ENCODE peak calls at places on chromosomes 3 and 15, in six cellular contexts. One of them, this sample, is unnamed.

GRCh38 chr3:119630562-119631329 is 29.6 kb downstream of the POPDC2 start:
- DNase-seq in transverse colon: no peak
- DNase-seq in stomach: no peak
- DNase-seq in HCT116: no peak
- DNase-seq in endothelial cell of umbilical vein: peak
- DNase-seq in spleen: no peak
- DNase-seq in this sample: no peak

GRCh38 chr3:49668414-49668797 is 5.7 kb upstream of the APEH start:
- DNase-seq in HCT116: no peak
- DNase-seq in stomach: no peak
- DNase-seq in transverse colon: no peak
- DNase-seq in endothelial cell of umbilical vein: no peak
- DNase-seq in spleen: no peak
- DNase-seq in this sample: no peak

GRCh38 chr3:99648496-99648895 is 10.1 kb downstream of the COL8A1 start:
- DNase-seq in spleen: no peak
- DNase-seq in HCT116: no peak
- DNase-seq in stomach: no peak
- DNase-seq in endothelial cell of umbilical vein: no peak
- DNase-seq in transverse colon: no peak
- DNase-seq in this sample: no peak

GRCh38 chr3:128301186-128302023 is 148.1 kb downstream of the EEFSEC start:
- DNase-seq in transverse colon: no peak
- DNase-seq in endothelial cell of umbilical vein: no peak
- DNase-seq in spleen: no peak
- DNase-seq in HCT116: no peak
- DNase-seq in stomach: peak
- DNase-seq in this sample: peak

GRCh38 chr15:39597751-39598185 is 16.9 kb downstream of the THBS1 start:
- DNase-seq in transverse colon: no peak
- DNase-seq in spleen: no peak
- DNase-seq in endothelial cell of umbilical vein: peak
- DNase-seq in HCT116: no peak
- DNase-seq in stomach: no peak
- DNase-seq in this sample: no peak

GRCh38 chr15:35397027-35397426 is 148.9 kb downstream of the DPH6 start:
- DNase-seq in spleen: no peak
- DNase-seq in transverse colon: no peak
- DNase-seq in endothelial cell of umbilical vein: no peak
- DNase-seq in stomach: no peak
- DNase-seq in HCT116: no peak
- DNase-seq in this sample: no peak

GRCh38 chr3:187808466-187809291 is 63.4 kb upstream of the BCL6 start:
- DNase-seq in HCT116: no peak
- DNase-seq in endothelial cell of umbilical vein: no peak
- DNase-seq in stomach: no peak
- DNase-seq in spleen: no peak
- DNase-seq in transverse colon: peak
- DNase-seq in this sample: peak

GRCh38 chr15:48358681-48359152 is 27.5 kb downstream of the DUT start:
- DNase-seq in HCT116: no peak
- DNase-seq in endothelial cell of umbilical vein: peak
- DNase-seq in stomach: no peak
- DNase-seq in transverse colon: no peak
- DNase-seq in spleen: no peak
- DNase-seq in this sample: no peak

GRCh38 chr15:62497356-62497755 is 332.3 kb upstream of the C2CD4B start:
- DNase-seq in transverse colon: no peak
- DNase-seq in spleen: no peak
- DNase-seq in endothelial cell of umbilical vein: no peak
- DNase-seq in HCT116: no peak
- DNase-seq in stomach: no peak
- DNase-seq in this sample: no peak

GRCh38 chr3:94862703-94863102 is 799.8 kb downstream of the NSUN3 start:
- DNase-seq in HCT116: no peak
- DNase-seq in spleen: no peak
- DNase-seq in endothelial cell of umbilical vein: no peak
- DNase-seq in transverse colon: no peak
- DNase-seq in stomach: no peak
- DNase-seq in this sample: no peak

GRCh38 chr3:79344876-79345871 is 422.6 kb downstream of the ROBO1 start:
- DNase-seq in transverse colon: no peak
- DNase-seq in spleen: no peak
- DNase-seq in stomach: no peak
- DNase-seq in HCT116: no peak
- DNase-seq in endothelial cell of umbilical vein: no peak
- DNase-seq in this sample: no peak

GRCh38 chr3:151314132-151314531 is 2.5 kb downstream of the GPR87 start:
- DNase-seq in HCT116: no peak
- DNase-seq in stomach: no peak
- DNase-seq in endothelial cell of umbilical vein: no peak
- DNase-seq in transverse colon: no peak
- DNase-seq in spleen: no peak
- DNase-seq in this sample: no peak

GRCh38 chr3:4410174-4410573 is 56.9 kb downstream of the SUMF1 start:
- DNase-seq in stomach: no peak
- DNase-seq in endothelial cell of umbilical vein: peak
- DNase-seq in transverse colon: no peak
- DNase-seq in HCT116: no peak
- DNase-seq in spleen: no peak
- DNase-seq in this sample: no peak

GRCh38 chr3:195129644-195130492 is 141.1 kb downstream of the XXYLT1 start:
- DNase-seq in HCT116: no peak
- DNase-seq in stomach: no peak
- DNase-seq in transverse colon: no peak
- DNase-seq in spleen: no peak
- DNase-seq in endothelial cell of umbilical vein: no peak
- DNase-seq in this sample: no peak

GRCh38 chr3:129325383-129325782 is 46.7 kb downstream of the HMCES start:
- DNase-seq in spleen: peak
- DNase-seq in stomach: no peak
- DNase-seq in transverse colon: no peak
- DNase-seq in HCT116: no peak
- DNase-seq in endothelial cell of umbilical vein: no peak
- DNase-seq in this sample: no peak

GRCh38 chr15:69777356-69777755 is 320.4 kb downstream of the TLE3 start:
- DNase-seq in endothelial cell of umbilical vein: no peak
- DNase-seq in spleen: no peak
- DNase-seq in transverse colon: no peak
- DNase-seq in stomach: no peak
- DNase-seq in HCT116: no peak
- DNase-seq in this sample: no peak

GRCh38 chr3:77411990-77412389 is 372.1 kb downstream of the ROBO2 start:
- DNase-seq in spleen: no peak
- DNase-seq in stomach: no peak
- DNase-seq in HCT116: no peak
- DNase-seq in endothelial cell of umbilical vein: no peak
- DNase-seq in transverse colon: no peak
- DNase-seq in this sample: no peak

GRCh38 chr3:29686889-29687592 is 406.2 kb downstream of the RBMS3 start:
- DNase-seq in HCT116: no peak
- DNase-seq in spleen: no peak
- DNase-seq in transverse colon: no peak
- DNase-seq in endothelial cell of umbilical vein: peak
- DNase-seq in stomach: no peak
- DNase-seq in this sample: no peak

GRCh38 chr3:112786002-112786590 is 60.6 kb downstream of the CD200R1L start:
- DNase-seq in spleen: no peak
- DNase-seq in HCT116: no peak
- DNase-seq in transverse colon: no peak
- DNase-seq in endothelial cell of umbilical vein: peak
- DNase-seq in stomach: no peak
- DNase-seq in this sample: no peak

GRCh38 chr3:44338010-44338827 is at the start of gene TCAIM:
- DNase-seq in endothelial cell of umbilical vein: peak
- DNase-seq in stomach: peak
- DNase-seq in HCT116: peak
- DNase-seq in spleen: peak
- DNase-seq in transverse colon: peak
- DNase-seq in this sample: peak
- TF ChIP-seq POLR2A in endothelial cell of umbilical vein: peak
- TF ChIP-seq POLR2A in stomach: peak
- TF ChIP-seq POLR2A in HCT116: no peak
- TF ChIP-seq POLR2A in spleen: peak
- TF ChIP-seq POLR2A in transverse colon: peak
- TF ChIP-seq POLR2A in this sample: peak

GRCh38 chr3:47781685-47782537 is at the start of gene SMARCC1:
- DNase-seq in spleen: peak
- DNase-seq in HCT116: peak
- DNase-seq in endothelial cell of umbilical vein: peak
- DNase-seq in transverse colon: peak
- DNase-seq in stomach: peak
- DNase-seq in this sample: peak
- TF ChIP-seq POLR2AphosphoS5 in spleen: peak
- TF ChIP-seq POLR2AphosphoS5 in HCT116: peak
- TF ChIP-seq POLR2AphosphoS5 in endothelial cell of umbilical vein: peak
- TF ChIP-seq POLR2AphosphoS5 in transverse colon: peak
- TF ChIP-seq POLR2AphosphoS5 in stomach: peak
- TF ChIP-seq POLR2AphosphoS5 in this sample: peak

GRCh38 chr3:9183011-9183410 is 66.4 kb downstream of the SRGAP3 start:
- DNase-seq in HCT116: no peak
- DNase-seq in stomach: no peak
- DNase-seq in transverse colon: no peak
- DNase-seq in spleen: no peak
- DNase-seq in endothelial cell of umbilical vein: no peak
- DNase-seq in this sample: no peak

GRCh38 chr3:9185701-9186100 is 63.7 kb downstream of the SRGAP3 start:
- DNase-seq in HCT116: no peak
- DNase-seq in transverse colon: no peak
- DNase-seq in stomach: no peak
- DNase-seq in spleen: no peak
- DNase-seq in endothelial cell of umbilical vein: no peak
- DNase-seq in this sample: no peak

GRCh38 chr3:9184464-9184835 is 65.0 kb downstream of the SRGAP3 start:
- DNase-seq in transverse colon: no peak
- DNase-seq in stomach: no peak
- DNase-seq in HCT116: no peak
- DNase-seq in endothelial cell of umbilical vein: no peak
- DNase-seq in spleen: no peak
- DNase-seq in this sample: no peak

GRCh38 chr3:9185046-9185445 is 64.4 kb downstream of the SRGAP3 start:
- DNase-seq in spleen: no peak
- DNase-seq in stomach: no peak
- DNase-seq in endothelial cell of umbilical vein: no peak
- DNase-seq in transverse colon: no peak
- DNase-seq in HCT116: no peak
- DNase-seq in this sample: no peak

DNA sequence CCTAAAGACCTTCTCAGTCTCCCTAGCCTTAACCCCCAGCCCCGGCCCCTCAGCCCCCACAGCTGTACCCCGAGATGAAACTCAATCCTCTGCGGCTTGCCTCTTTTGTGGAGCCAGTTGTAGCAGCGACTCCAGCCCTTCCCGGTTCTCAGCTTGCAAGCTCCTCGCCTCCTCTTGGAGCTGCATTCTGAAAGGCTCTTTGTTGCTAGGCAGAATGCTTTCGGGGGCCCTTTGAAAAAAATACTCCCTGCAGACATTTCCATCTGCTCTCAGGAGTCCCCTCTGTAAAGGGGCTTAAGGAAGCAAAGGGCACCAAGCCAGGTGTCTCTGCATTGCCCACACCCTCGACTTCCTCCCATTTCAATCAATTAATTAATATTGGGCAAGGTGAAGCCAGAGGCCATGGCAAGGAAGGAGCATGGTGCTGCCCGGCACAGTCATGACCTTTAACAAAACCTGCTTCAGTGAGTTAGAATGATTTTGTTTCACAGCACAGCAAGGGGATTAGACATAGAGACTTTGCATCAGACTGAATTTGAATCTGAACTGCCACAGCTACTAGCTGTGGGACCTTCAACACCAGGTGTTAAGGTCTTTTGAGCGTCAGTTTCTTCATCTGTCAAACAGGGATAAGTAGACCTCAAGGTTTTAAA is 65.5 kb downstream of the SRGAP3 start:
- DNase-seq in transverse colon: no peak
- DNase-seq in spleen: no peak
- DNase-seq in stomach: no peak
- DNase-seq in endothelial cell of umbilical vein: no peak
- DNase-seq in HCT116: no peak
- DNase-seq in this sample: no peak
- H3K4me3 ChIP-seq in transverse colon: no peak
- H3K4me3 ChIP-seq in spleen: no peak
- H3K4me3 ChIP-seq in stomach: no peak
- H3K4me3 ChIP-seq in endothelial cell of umbilical vein: no peak
- H3K4me3 ChIP-seq in HCT116: no peak
- H3K4me3 ChIP-seq in this sample: no peak

GRCh38 chr3:197458179-197458707 is 97.5 kb downstream of the BDH1 start:
- DNase-seq in transverse colon: peak
- DNase-seq in spleen: peak
- DNase-seq in HCT116: no peak
- DNase-seq in endothelial cell of umbilical vein: no peak
- DNase-seq in stomach: peak
- DNase-seq in this sample: no peak

GRCh38 chr3:197458906-197459470 is 96.8 kb downstream of the BDH1 start:
- DNase-seq in HCT116: no peak
- DNase-seq in transverse colon: peak
- DNase-seq in endothelial cell of umbilical vein: no peak
- DNase-seq in spleen: peak
- DNase-seq in stomach: no peak
- DNase-seq in this sample: no peak

GRCh38 chr3:197460002-197460401 is 95.8 kb downstream of the BDH1 start:
- DNase-seq in HCT116: no peak
- DNase-seq in transverse colon: no peak
- DNase-seq in endothelial cell of umbilical vein: no peak
- DNase-seq in spleen: peak
- DNase-seq in stomach: no peak
- DNase-seq in this sample: no peak

GRCh38 chr3:197454014-197454413 is 101.8 kb downstream of the BDH1 start:
- DNase-seq in endothelial cell of umbilical vein: no peak
- DNase-seq in transverse colon: peak
- DNase-seq in spleen: no peak
- DNase-seq in stomach: no peak
- DNase-seq in HCT116: peak
- DNase-seq in this sample: no peak

DNA sequence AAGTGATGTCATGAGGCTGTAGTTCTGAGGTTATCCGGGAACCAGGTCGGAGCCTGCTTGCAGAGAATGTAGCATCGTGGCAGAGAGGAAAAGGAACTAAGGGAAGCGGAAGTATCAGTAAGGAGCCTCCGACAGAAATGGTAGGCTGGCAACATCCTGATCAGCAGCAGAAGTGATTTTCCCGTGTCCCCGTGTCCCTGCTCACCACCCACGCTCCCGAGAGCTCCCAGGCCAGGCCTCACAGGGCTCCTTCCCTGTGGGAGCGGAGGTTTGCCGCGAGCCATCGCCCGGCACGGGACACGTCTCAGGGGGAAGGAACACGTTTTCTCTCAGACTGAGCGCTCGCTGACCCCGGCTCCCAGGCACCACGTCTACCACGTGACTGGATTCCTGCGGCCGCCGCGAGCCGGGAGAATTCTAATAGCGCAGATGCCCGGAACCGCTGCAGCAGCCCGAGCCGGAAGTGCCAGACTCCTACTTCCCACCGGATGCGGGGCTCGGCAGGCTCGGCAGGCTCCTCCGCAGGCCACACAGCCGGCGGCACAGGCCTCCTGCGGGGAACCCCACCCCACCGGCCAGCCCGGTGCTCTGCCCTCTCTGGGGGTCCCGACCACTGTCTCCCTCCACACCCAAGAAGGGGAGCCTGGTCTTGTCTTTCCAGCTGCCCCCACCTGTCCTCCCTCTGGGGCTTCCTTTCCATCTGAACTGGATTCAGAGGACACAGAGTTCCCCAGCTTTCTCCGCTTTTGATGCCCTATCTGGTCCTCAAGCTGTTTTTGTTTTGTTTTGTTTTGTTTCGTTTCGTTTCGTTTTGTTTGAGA is 99.3 kb downstream of the BDH1 start:
- DNase-seq in transverse colon: peak
- DNase-seq in stomach: peak
- DNase-seq in endothelial cell of umbilical vein: peak
- DNase-seq in HCT116: peak
- DNase-seq in spleen: peak
- DNase-seq in this sample: peak
- TF ChIP-seq POLR2A in transverse colon: peak
- TF ChIP-seq POLR2A in stomach: no peak
- TF ChIP-seq POLR2A in endothelial cell of umbilical vein: peak
- TF ChIP-seq POLR2A in HCT116: peak
- TF ChIP-seq POLR2A in spleen: no peak
- TF ChIP-seq POLR2A in this sample: no peak

This sample was measured in prostate gland.